ENCODE peak calls at places on chromosomes 13 and 19, in nine cellular contexts. W is mucosa of descending colon, U is nephron progenitor cell, C is thoracic aorta, T is uterus, Y is IMR-90, N is MCF 10A, E is A549, J is OCI-LY7. A is an unnamed sample.
A peak's percentile ranks its signal among the peaks of the same experiment; 100 is the strongest.

GRCh38 chr13:35760678-35761308 is 284.3 kb upstream of the MAB21L1 start:
- DNase-seq in E (no peak), N (no peak), C (no peak), T (no peak), W (no peak), U (peak; percentile 21), J (no peak), Y (no peak), A (no peak)

GRCh38 chr19:32613008-32613407 is 32.0 kb downstream of the PDCD5 start:
- DNase-seq in W (no peak), U (no peak), Y (no peak), T (no peak), N (no peak), J (no peak), C (no peak), E (no peak), A (no peak)

GRCh38 chr13:41782086-41782485 is 178.8 kb downstream of the VWA8 start:
- DNase-seq in E (no peak), W (no peak), U (no peak), N (no peak), J (no peak), C (no peak), Y (no peak), T (no peak), A (no peak)

GRCh38 chr13:84400711-84401110 is 518.4 kb upstream of the SLITRK1 start:
- DNase-seq in C (no peak), E (no peak), N (peak; percentile 78), J (no peak), Y (peak; percentile 82), W (no peak), T (no peak), U (no peak), A (no peak)

GRCh38 chr19:6458695-6459355 is 767 bp downstream of the SLC25A23 start:
- DNase-seq in T (no peak), J (peak; percentile 27), C (no peak), E (no peak), W (peak; percentile 67), N (no peak), U (no peak), Y (no peak), A (no peak)

GRCh38 chr13:112958127-112958989 is 10.7 kb upstream of the MCF2L start:
- DNase-seq in W (no peak), U (no peak), Y (no peak), E (no peak), J (no peak), N (no peak), T (no peak), C (no peak), A (no peak)

GRCh38 chr19:37334179-37335071 is 36.5 kb upstream of the ZNF527 start:
- DNase-seq in Y (peak; percentile 86), E (no peak), J (no peak), T (peak; percentile 95), U (peak; percentile 86), N (peak; percentile 67), W (peak; percentile 89), C (peak; percentile 82), A (peak; percentile 79)

GRCh38 chr13:113623491-113624234 is 34.3 kb downstream of the ATP4B start:
- DNase-seq in C (no peak), T (no peak), N (no peak), E (no peak), W (no peak), J (no peak), Y (no peak), U (no peak), A (no peak)

GRCh38 chr19:40601061-40601973 is at the start of gene LTBP4:
- DNase-seq in U (peak; percentile 60), W (peak; percentile 79), C (no peak), E (no peak), N (no peak), J (no peak), Y (no peak), T (peak; percentile 81), A (no peak)

DNA sequence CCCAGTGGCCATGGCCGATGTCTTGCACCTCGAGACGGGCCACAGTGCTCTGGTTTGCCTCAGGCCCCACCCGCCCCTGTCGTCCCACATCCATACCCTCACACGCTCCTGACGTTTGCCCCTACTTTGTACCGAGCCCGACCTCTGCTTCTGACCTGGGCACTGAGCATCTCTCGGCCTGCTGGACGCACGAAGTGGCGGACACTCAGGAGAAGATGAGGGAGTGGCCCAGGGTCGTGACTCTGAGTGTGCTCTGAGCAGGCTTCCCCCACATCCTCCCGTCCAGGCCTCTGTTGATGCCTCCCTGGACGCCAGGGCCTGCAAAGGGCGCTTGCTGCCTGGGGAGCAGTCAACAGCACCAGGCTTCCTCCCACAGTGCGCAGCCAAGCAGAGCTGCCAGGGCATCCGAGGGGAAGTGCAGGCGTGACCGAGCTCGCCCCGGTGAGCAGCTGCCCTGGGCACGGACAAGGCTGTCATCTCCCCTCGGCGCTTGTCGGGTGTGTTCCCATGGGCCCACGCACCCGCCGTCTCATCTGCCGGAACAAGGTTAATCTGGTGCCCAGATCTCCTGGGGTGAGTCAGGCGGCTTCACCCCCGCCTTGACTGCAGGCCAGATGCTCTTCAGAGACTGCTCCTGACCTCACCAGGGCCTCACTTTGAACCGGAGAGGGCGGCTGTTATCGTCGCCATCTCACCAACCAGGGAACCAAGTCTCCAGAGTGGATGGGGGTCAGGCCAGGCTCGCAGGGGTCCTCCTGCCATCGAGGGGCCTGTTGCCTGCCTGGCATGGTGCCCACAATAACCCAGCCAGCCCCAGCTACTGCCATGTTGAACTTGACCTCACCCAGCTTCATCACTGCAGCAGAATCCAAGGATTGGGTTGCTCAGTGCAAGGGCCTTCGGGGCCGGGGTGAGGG is 27.2 kb downstream of the COMP start:
- DNase-seq in Y (peak; percentile 27), W (no peak), N (peak; percentile 99), E (no peak), J (no peak), T (no peak), U (no peak), C (no peak), A (no peak)
- TF ChIP-seq CTCF in Y (no peak), W (no peak), N (no peak), E (no peak), J (no peak), T (no peak), U (no peak), C (no peak), A (no peak)

DNA sequence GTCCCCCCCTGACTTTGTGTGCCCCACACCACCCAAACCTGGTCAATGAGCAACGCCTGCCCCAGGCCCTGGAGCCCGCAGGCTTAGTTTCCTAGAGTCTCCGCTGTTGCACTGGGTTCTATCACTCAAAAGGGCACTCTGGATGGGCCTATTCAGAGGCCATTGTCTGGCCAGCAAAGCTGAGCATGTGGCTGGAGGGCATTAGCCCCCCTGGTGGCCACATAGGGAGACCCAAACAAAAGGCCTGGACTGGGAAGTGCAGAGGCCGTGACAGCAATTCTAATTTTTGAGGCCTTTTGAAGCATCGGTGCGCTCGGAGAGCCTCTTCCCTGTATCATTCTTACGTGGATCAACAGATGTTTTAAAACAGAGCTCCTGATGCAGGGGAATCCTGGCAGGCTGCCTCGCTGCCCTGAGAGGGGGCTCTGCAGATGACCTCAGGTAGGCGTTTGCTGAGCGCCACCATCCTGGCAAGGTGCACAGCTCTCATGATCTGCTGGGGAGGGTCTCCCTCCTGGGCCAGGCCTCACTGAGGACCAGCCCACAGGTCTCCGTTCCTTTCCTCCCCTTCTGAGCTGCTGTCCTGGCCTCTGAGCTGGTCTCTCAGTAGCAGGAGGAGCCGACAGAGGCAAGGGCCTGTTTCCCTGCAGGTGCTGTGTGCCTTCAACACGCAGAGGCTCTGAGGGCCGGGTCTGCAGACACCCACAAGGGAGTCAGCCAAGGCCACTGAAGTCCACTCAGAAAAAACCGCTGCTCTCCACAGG is 190.5 kb downstream of the URI1 start:
- DNase-seq in Y (no peak), C (no peak), J (no peak), E (no peak), N (no peak), U (no peak), T (no peak), W (no peak), A (no peak)
- TF ChIP-seq CTCF in Y (no peak), C (no peak), J (no peak), E (no peak), N (no peak), U (peak; percentile 30), T (no peak), W (no peak), A (no peak)

DNA sequence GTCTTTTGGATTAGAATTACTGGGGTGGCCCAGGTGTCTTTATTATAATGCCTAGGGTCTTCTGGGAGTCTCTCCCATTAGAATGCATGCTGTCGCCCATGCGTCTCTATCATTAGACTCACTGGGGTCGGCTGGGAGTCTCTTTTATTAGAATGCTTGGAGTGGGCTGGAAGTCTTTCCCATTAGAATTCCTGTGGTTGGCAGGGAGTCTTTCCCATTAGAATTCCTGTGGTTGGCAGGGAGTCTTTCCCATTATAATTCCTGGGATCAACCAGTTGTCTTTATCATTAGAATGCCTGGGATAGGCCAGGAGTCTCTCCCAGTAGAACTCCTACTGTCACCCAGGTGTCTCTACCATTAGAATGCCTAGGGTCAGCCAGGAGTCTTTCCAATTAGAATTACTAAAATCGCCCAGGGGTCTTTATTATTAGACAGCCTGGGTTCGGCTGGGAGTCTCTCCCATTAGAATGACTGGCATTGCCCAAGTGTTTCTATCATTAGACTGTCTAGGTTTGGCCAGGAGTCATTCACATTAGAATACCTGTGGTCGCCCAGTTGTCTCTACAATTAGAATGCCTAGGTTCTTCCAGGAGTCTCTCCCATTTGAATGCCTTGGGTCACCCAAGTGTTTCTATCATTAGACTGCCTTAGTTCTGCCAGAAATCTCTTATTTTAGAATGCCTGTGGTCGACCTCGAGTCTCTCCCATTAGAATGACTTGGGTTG is 1558.5 kb downstream of the UQCRFS1 start:
- DNase-seq in N (no peak), J (no peak), C (no peak), T (no peak), W (no peak), U (no peak), E (no peak), Y (no peak), A (no peak)
- TF ChIP-seq CTCF in N (no peak), J (no peak), C (no peak), T (no peak), W (no peak), U (no peak), E (no peak), Y (no peak), A (no peak)

DNA sequence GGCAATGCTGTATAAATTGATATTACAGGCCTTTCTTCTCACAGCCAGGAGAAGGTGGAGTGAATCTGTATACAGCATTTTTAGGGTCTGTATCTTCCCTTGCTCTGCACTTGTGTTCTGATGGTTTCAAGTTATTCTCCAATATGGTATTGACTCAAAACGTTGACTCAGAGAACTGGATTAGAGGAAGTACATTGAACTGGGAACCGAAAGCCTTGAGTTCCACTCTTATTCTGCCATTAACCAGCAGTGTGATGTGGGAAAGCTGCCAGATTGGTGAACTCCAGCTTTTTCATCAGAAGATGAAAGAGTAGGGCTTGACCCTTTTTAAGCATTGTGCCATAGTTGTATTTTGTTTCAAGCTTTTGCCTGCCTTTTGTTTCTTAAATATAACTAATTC is 167.7 kb downstream of the SPRY2 start:
- DNase-seq in U (no peak), W (no peak), E (no peak), C (no peak), T (no peak), N (no peak), Y (no peak), J (no peak), A (no peak)
- TF ChIP-seq CTCF in U (no peak), W (no peak), E (no peak), C (no peak), T (no peak), N (no peak), Y (no peak), J (no peak), A (no peak)